ENCODE peak calls at places on chromosomes 3 and 15, in ten cellular contexts. X is hippocampal formation, U is Kasumi-1, O is type B pancreatic cell, D is heart left ventricle, J is psoas muscle, A is NCI-H2081 treated with DMSO at 0.1 percent for 48 hours, C is breast epithelium, P is caudate nucleus, Q is NCI-H2171. G is an unnamed sample.

GRCh38 chr3:70947584-70947983 is 635.1 kb upstream of the MDFIC2 start:
- DNase-seq in J (no peak), A (no peak), Q (no peak), U (no peak), O (no peak), C (no peak), D (no peak), X (no peak), P (no peak), G (no peak)

GRCh38 chr15:48285329-48286214 is 45.7 kb upstream of the DUT start:
- DNase-seq in P (no peak), U (peak), C (no peak), X (peak), A (peak), J (no peak), O (no peak), D (peak), Q (peak), G (peak)

GRCh38 chr3:101676765-101677435 is at the start of gene ZBTB11:
- DNase-seq in D (peak), X (no peak), A (no peak), Q (no peak), J (peak), O (peak), C (peak), U (no peak), P (no peak), G (peak)

GRCh38 chr3:143171656-143172055 is 52.1 kb downstream of the CHST2 start:
- DNase-seq in Q (no peak), O (no peak), U (no peak), P (no peak), J (no peak), A (no peak), X (no peak), C (no peak), D (no peak), G (no peak)

GRCh38 chr15:85401108-85401765 is 20.8 kb downstream of the AKAP13 start:
- DNase-seq in P (no peak), X (no peak), J (no peak), O (no peak), Q (no peak), D (no peak), U (no peak), C (no peak), A (no peak), G (no peak)

GRCh38 chr3:195227871-195228270 is 43.1 kb downstream of the XXYLT1 start:
- DNase-seq in U (no peak), Q (no peak), O (no peak), A (no peak), D (no peak), J (no peak), C (peak), X (no peak), P (no peak), G (no peak)

GRCh38 chr15:59296181-59296617 is 76.5 kb downstream of the MYO1E start:
- DNase-seq in J (no peak), O (no peak), Q (no peak), U (no peak), C (no peak), P (no peak), D (no peak), X (no peak), A (no peak), G (no peak)

GRCh38 chr3:63857311-63857710 is 6.3 kb downstream of the THOC7 start:
- DNase-seq in D (no peak), P (no peak), O (no peak), A (no peak), X (no peak), J (no peak), Q (no peak), C (no peak), U (no peak), G (no peak)

GRCh38 chr3:63795438-63795837 is 23.7 kb upstream of the C3orf49 start:
- DNase-seq in Q (no peak), C (no peak), A (no peak), X (no peak), P (no peak), D (no peak), O (no peak), U (no peak), J (no peak), G (no peak)

GRCh38 chr3:177089120-177089519 is 108.2 kb downstream of the TBL1XR1 start:
- DNase-seq in J (no peak), D (no peak), X (no peak), A (no peak), O (no peak), Q (no peak), P (no peak), C (no peak), U (no peak), G (no peak)

GRCh38 chr3:94285874-94286273 is 223.0 kb downstream of the NSUN3 start:
- DNase-seq in U (no peak), P (no peak), A (peak), O (no peak), X (no peak), C (no peak), J (no peak), Q (peak), D (no peak), G (no peak)

GRCh38 chr15:27028836-27029482 is 58.0 kb downstream of the GABRG3 start:
- DNase-seq in J (no peak), U (no peak), C (no peak), X (peak), D (no peak), A (no peak), O (no peak), Q (peak), P (no peak), G (no peak)

GRCh38 chr15:77657629-77658238 is 25.0 kb upstream of the LINGO1 start:
- DNase-seq in Q (no peak), D (no peak), O (no peak), C (no peak), J (no peak), X (no peak), U (no peak), P (no peak), A (no peak), G (no peak)

GRCh38 chr3:127491323-127491722 is 99.2 kb downstream of the TPRA1 start:
- DNase-seq in X (no peak), Q (no peak), P (no peak), C (no peak), A (no peak), U (no peak), J (no peak), O (no peak), D (no peak), G (no peak)

GRCh38 chr3:50340404-50341329 is at the start of gene RASSF1:
- DNase-seq in X (peak), Q (no peak), A (no peak), J (peak), D (peak), P (no peak), C (no peak), U (peak), O (no peak), G (peak)

GRCh38 chr3:149366031-149366430 is 11.4 kb downstream of the TM4SF1 start:
- DNase-seq in Q (no peak), J (no peak), C (no peak), D (no peak), A (no peak), U (no peak), X (no peak), P (no peak), O (no peak), G (no peak)

GRCh38 chr3:195150194-195151118 is 120.5 kb downstream of the XXYLT1 start:
- DNase-seq in O (no peak), A (no peak), P (no peak), Q (peak), U (peak), D (peak), J (peak), C (peak), X (peak), G (no peak)

GRCh38 chr3:46913644-46914043 is 36.1 kb downstream of the PTH1R start:
- DNase-seq in A (peak), X (no peak), U (no peak), P (no peak), C (peak), O (no peak), J (peak), D (no peak), Q (peak), G (no peak)

GRCh38 chr3:186217820-186218164 is 108.9 kb upstream of the ETV5 start:
- DNase-seq in D (no peak), X (no peak), P (no peak), Q (no peak), O (no peak), C (no peak), U (no peak), J (no peak), A (no peak), G (peak)

GRCh38 chr3:31879365-31879764 is 101.7 kb downstream of the OSBPL10 start:
- DNase-seq in J (no peak), O (no peak), D (no peak), X (no peak), Q (no peak), U (no peak), P (no peak), A (no peak), C (no peak), G (no peak)